ENCODE peak calls at places on chromosomes 3 and 15, in four cellular contexts. U is posterior vena cava, M is T-helper 1 cell, C is activated B cell treated with CpG ODN at 0.5 μM for 24 hours. L is an unnamed sample.

GRCh38 chr3:187027531-187027936 is 97.2 kb downstream of the ST6GAL1 start:
- DNase-seq in U (no peak), C (no peak), M (peak), L (no peak)

GRCh38 chr3:180563411-180563810 is 38.6 kb upstream of the TTC14 start:
- DNase-seq in M (no peak), C (no peak), U (no peak), L (no peak)

GRCh38 chr3:107690522-107691138 is 167.9 kb downstream of the BBX start:
- DNase-seq in C (no peak), M (no peak), U (no peak), L (no peak)

GRCh38 chr15:37038716-37039106 is 61.6 kb downstream of the MEIS2 start:
- DNase-seq in C (no peak), M (no peak), U (no peak), L (no peak)

GRCh38 chr3:132569153-132569552 is 27.9 kb upstream of the ACKR4 start:
- DNase-seq in U (no peak), C (no peak), M (no peak), L (no peak)

GRCh38 chr15:58457466-58457965 is 25.7 kb downstream of the LIPC start:
- DNase-seq in M (no peak), C (no peak), U (no peak), L (peak)

GRCh38 chr3:67610458-67610857 is 44.0 kb downstream of the SUCLG2 start:
- DNase-seq in C (no peak), M (no peak), U (no peak), L (no peak)

GRCh38 chr3:38141173-38141951 is 2.9 kb downstream of the MYD88 start:
- DNase-seq in M (no peak), U (peak), C (no peak), L (no peak)

GRCh38 chr3:105906834-105907233 is 38.0 kb upstream of the CBLB start:
- DNase-seq in U (peak), C (no peak), M (no peak), L (no peak)

L was measured in T1000.